ENCODE peak calls at places on chromosomes 16 and 17, in ten cellular contexts. M, D, V, E, Q, H, I, C, B and R are unnamed samples.

GRCh38 chr17:17648762-17649161 is 32.5 kb upstream of the RAI1 start:
- DNase-seq in M (no peak), D (no peak), V (no peak), E (no peak), Q (no peak), H (no peak), I (no peak), C (no peak), B (no peak), R (no peak)

GRCh38 chr16:84593825-84594724 is 23.8 kb downstream of the COTL1 start:
- DNase-seq in M (peak), D (no peak), V (peak), E (peak), Q (no peak), H (peak), I (no peak), C (peak), B (peak), R (no peak)

GRCh38 chr17:81317992-81318391 is 22.9 kb upstream of the SLC38A10 start:
- DNase-seq in M (no peak), D (no peak), V (no peak), E (no peak), Q (no peak), H (no peak), I (no peak), C (no peak), B (no peak), R (no peak)

GRCh38 chr17:51722994-51723393 is 435.5 kb downstream of the CA10 start:
- DNase-seq in M (peak), D (no peak), V (no peak), E (no peak), Q (peak), H (no peak), I (no peak), C (no peak), B (no peak), R (no peak)

GRCh38 chr17:7816926-7817642 is 16.9 kb upstream of the KDM6B start:
- DNase-seq in M (no peak), D (no peak), V (no peak), E (no peak), Q (no peak), H (no peak), I (no peak), C (no peak), B (no peak), R (no peak)

GRCh38 chr17:4406386-4406785 is 27.4 kb upstream of the SPNS3 start:
- DNase-seq in M (no peak), D (no peak), V (no peak), E (no peak), Q (no peak), H (no peak), I (no peak), C (no peak), B (no peak), R (no peak)

GRCh38 chr17:1649844-1650409 is at the start of gene RILP:
- DNase-seq in M (peak), D (no peak), V (no peak), E (no peak), Q (peak), H (peak), I (no peak), C (peak), B (peak), R (peak)

GRCh38 chr17:17545031-17545820 is 46.3 kb downstream of the PEMT start:
- DNase-seq in M (peak), D (no peak), V (no peak), E (no peak), Q (peak), H (no peak), I (no peak), C (no peak), B (no peak), R (peak)

GRCh38 chr17:3594056-3594810 is 15.0 kb downstream of the TRPV1 start:
- DNase-seq in M (peak), D (peak), V (no peak), E (no peak), Q (no peak), H (no peak), I (no peak), C (no peak), B (no peak), R (peak)

GRCh38 chr16:80615751-80616150 is 75.0 kb downstream of the DYNLRB2 start:
- DNase-seq in M (no peak), D (no peak), V (no peak), E (no peak), Q (no peak), H (no peak), I (no peak), C (no peak), B (no peak), R (no peak)

GRCh38 chr16:4465977-4466779 is 8.2 kb downstream of the NMRAL1 start:
- DNase-seq in M (no peak), D (no peak), V (peak), E (peak), Q (no peak), H (peak), I (no peak), C (peak), B (no peak), R (no peak)

GRCh38 chr16:89678258-89678657 is 8.2 kb upstream of the CDK10 start:
- DNase-seq in M (no peak), D (no peak), V (no peak), E (no peak), Q (no peak), H (no peak), I (no peak), C (no peak), B (no peak), R (no peak)

GRCh38 chr16:88855176-88855575 is 1.6 kb downstream of the GALNS start:
- DNase-seq in M (no peak), D (no peak), V (no peak), E (no peak), Q (no peak), H (no peak), I (no peak), C (no peak), B (no peak), R (no peak)